ENCODE peak calls at places on chromosomes 3 and 15, in four cellular contexts. O is HAP-1, M is cardiac muscle cell, R is Peyer's patch. F is an unnamed sample.

GRCh38 chr3:32646761-32647160 is 38.2 kb upstream of the CNOT10 start:
- DNase-seq in O (no peak), M (no peak), R (no peak), F (no peak)

GRCh38 chr3:107987036-107987557 is 103.7 kb downstream of the CD47 start:
- DNase-seq in O (no peak), M (peak), R (peak), F (no peak)

GRCh38 chr3:133377396-133377795 is 22.5 kb upstream of the BFSP2 start:
- DNase-seq in O (peak), M (peak), R (no peak), F (no peak)

GRCh38 chr3:76405196-76405595 is 619.8 kb upstream of the ZNF717 start:
- DNase-seq in O (no peak), M (no peak), R (no peak), F (no peak)

GRCh38 chr3:128496019-128496601 is 3.1 kb upstream of the GATA2 start:
- DNase-seq in O (no peak), M (no peak), R (no peak), F (no peak)

GRCh38 chr3:150603888-150604319 is 783 bp downstream of the SELENOT start:
- DNase-seq in O (no peak), M (no peak), R (no peak), F (no peak)

GRCh38 chr3:108588616-108589015 is 622 bp downstream of the CIP2A start:
- DNase-seq in O (no peak), M (no peak), R (no peak), F (no peak)

GRCh38 chr3:18351823-18352744 is 73.1 kb downstream of the SATB1 start:
- DNase-seq in O (no peak), M (no peak), R (no peak), F (no peak)

GRCh38 chr3:134685881-134686802 is 35.3 kb upstream of the KY start:
- DNase-seq in O (no peak), M (peak), R (no peak), F (no peak)

GRCh38 chr15:49901867-49902775 is 216.9 kb downstream of the ATP8B4 start:
- DNase-seq in O (no peak), M (peak), R (no peak), F (no peak)

GRCh38 chr15:40251455-40252140 is 12.7 kb downstream of the PAK6 start:
- DNase-seq in O (no peak), M (no peak), R (no peak), F (no peak)

GRCh38 chr15:40348471-40348864 is 2.4 kb upstream of the PHGR1 start:
- DNase-seq in O (no peak), M (no peak), R (no peak), F (no peak)

GRCh38 chr3:135752851-135753250 is 212.7 kb upstream of the PPP2R3A start:
- DNase-seq in O (no peak), M (no peak), R (no peak), F (no peak)

GRCh38 chr3:141851411-141851810 is 25.0 kb upstream of the ATP1B3 start:
- DNase-seq in O (no peak), M (no peak), R (no peak), F (no peak)

GRCh38 chr3:30310251-30310954 is 296.0 kb upstream of the TGFBR2 start:
- DNase-seq in O (no peak), M (peak), R (no peak), F (no peak)

DNA sequence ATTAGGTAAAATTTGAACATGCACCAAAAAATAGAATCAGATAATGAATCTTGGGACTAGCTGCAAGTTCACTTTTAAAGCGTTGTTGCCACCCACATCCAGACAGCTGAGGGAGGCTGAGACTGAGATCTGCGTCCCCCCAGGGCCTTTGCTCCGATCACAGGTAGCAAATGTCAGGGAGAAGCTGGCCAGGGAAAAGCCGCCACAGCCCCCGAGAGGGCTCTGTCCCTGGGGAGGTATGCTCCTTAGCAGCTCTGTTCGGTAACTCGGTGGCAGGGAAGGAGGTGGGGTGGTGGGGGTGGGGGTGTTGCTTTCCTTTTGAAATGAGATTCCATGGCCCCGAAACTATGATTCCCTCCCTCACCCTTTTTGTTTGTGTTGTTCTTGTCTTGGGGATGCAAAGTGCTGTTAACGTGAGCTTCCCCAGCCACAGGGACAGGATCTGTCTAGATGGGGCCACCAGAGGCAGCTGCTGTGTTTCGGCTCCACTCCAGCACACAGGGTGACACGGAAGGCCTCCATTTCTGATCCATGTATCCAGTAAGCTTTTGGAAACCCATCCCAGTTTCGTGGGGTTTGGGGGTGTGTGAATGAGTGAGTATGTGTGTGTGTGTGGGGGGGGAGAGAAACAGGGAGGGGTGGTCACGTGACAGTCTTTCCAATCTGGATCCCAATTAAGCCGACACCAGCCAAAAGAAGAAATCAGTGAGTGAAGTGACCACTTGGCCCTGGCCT is 1.1 kb upstream of the MINAR1 start:
- DNase-seq in O (no peak), M (peak), R (no peak), F (no peak)
- H3K4me3 ChIP-seq in O (peak), M (peak), R (peak), F (no peak)

GRCh38 chr3:164460851-164461250 is 617.4 kb downstream of the SI start:
- DNase-seq in O (no peak), M (no peak), R (no peak), F (no peak)
- H3K4me3 ChIP-seq in O (no peak), M (no peak), R (no peak), F (no peak)

GRCh38 chr3:194352631-194353290 is 1.6 kb upstream of the CPN2 start:
- DNase-seq in O (no peak), M (no peak), R (no peak), F (no peak)

GRCh38 chr3:194351080-194351672 is at the start of gene CPN2:
- DNase-seq in O (no peak), M (no peak), R (no peak), F (no peak)

GRCh38 chr3:194351952-194352536 is 916 bp upstream of the CPN2 start:
- DNase-seq in O (no peak), M (no peak), R (no peak), F (no peak)

GRCh38 chr3:194355379-194355778 is 4.3 kb upstream of the CPN2 start:
- DNase-seq in O (no peak), M (peak), R (no peak), F (no peak)

GRCh38 chr3:194354315-194354714 is 3.2 kb upstream of the CPN2 start:
- DNase-seq in O (no peak), M (no peak), R (no peak), F (no peak)
- H3K4me3 ChIP-seq in O (no peak), M (no peak), R (no peak), F (no peak)

GRCh38 chr3:197209366-197210260 is 88.8 kb downstream of the DLG1 start:
- DNase-seq in O (no peak), M (no peak), R (no peak), F (no peak)

GRCh38 chr3:197216169-197216860 is 82.1 kb downstream of the DLG1 start:
- DNase-seq in O (no peak), M (peak), R (no peak), F (no peak)

GRCh38 chr3:197206913-197207312 is 91.5 kb downstream of the DLG1 start:
- DNase-seq in O (no peak), M (no peak), R (no peak), F (no peak)

GRCh38 chr3:197216914-197217313 is 81.5 kb downstream of the DLG1 start:
- DNase-seq in O (no peak), M (no peak), R (no peak), F (no peak)

GRCh38 chr3:197212290-197212689 is 86.1 kb downstream of the DLG1 start:
- DNase-seq in O (no peak), M (no peak), R (no peak), F (no peak)
- H3K4me3 ChIP-seq in O (no peak), M (no peak), R (no peak), F (no peak)

GRCh38 chr3:122682016-122682374 is 1.4 kb downstream of the PARP14 start:
- DNase-seq in O (peak), M (no peak), R (no peak), F (no peak)
- H3K4me3 ChIP-seq in O (no peak), M (no peak), R (peak), F (peak)

DNA sequence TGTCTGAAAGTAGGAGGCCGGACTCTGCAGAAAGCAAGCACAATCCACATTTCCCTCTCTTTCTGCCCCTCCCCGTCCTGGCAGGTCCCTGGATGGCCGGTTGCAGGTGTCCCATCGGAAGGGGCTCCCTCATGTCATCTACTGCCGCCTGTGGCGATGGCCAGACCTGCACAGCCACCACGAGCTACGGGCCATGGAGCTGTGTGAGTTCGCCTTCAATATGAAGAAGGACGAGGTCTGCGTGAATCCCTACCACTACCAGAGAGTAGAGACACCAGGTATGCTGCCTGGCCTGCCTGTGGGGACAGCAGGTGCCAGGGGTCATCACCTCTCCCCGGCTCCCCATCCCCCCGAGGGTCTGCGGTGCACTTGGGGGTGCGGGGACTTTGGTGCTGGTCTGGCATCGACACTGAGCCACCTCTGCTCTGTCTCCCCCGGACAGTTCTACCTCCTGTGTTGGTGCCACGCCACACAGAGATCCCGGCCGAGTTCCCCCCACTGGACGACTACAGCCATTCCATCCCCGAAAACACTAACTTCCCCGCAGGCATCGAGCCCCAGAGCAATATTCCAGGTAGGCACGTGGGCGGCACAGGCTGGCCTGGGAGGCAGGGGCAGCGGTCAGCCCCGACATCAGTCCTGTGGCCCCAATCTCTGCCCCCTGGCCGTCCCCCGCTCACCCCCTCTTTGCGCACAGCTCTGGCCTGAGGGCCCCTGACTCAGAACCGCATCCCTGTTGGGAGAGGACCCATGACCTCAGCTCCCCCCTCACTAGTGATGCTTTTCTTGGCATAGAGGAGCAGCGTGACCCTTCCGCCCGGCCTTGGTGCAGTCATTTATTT is 89.4 kb downstream of the AAGAB start:
- DNase-seq in O (no peak), M (peak), R (no peak), F (no peak)
- H3K4me3 ChIP-seq in O (no peak), M (no peak), R (no peak), F (no peak)

F was measured in CD8-positive, alpha-beta memory T cell.